ENCODE peak calls at places on chromosome 16, in six cellular contexts. H is body of pancreas, K is BJ, V is neural crest cell, W is astrocyte, Q is heart left ventricle. U is an unnamed sample.

GRCh38 chr16:54286067-54286329 is 589 bp downstream of the IRX3 start:
- DNase-seq in W (no peak), K (no peak), Q (no peak), V (no peak), H (peak), U (no peak)

GRCh38 chr16:50267651-50268050 is 1.3 kb downstream of the ADCY7 start:
- DNase-seq in H (no peak), Q (peak), V (no peak), K (no peak), W (no peak), U (no peak)

GRCh38 chr16:30844671-30845449 is 49.0 kb downstream of the BCL7C start:
- DNase-seq in V (peak), H (peak), W (peak), K (peak), Q (peak), U (peak)

GRCh38 chr16:78589331-78589730 is 489.9 kb downstream of the WWOX start:
- DNase-seq in Q (no peak), V (no peak), H (no peak), K (no peak), W (no peak), U (no peak)

GRCh38 chr16:1817276-1817589 is 9.4 kb downstream of the HAGH start:
- DNase-seq in K (no peak), V (no peak), W (no peak), H (no peak), Q (no peak), U (no peak)

GRCh38 chr16:57061084-57061905 is 31.1 kb upstream of the CPNE2 start:
- DNase-seq in W (peak), H (peak), K (peak), Q (peak), V (no peak), U (peak)

GRCh38 chr16:89482824-89483220 is 7.5 kb downstream of the ANKRD11 start:
- DNase-seq in H (no peak), Q (no peak), K (no peak), W (no peak), V (no peak), U (no peak)

GRCh38 chr16:88854306-88855111 is 2.2 kb downstream of the GALNS start:
- DNase-seq in V (no peak), W (no peak), Q (no peak), H (no peak), K (no peak), U (no peak)

GRCh38 chr16:14427371-14427948 is 202.6 kb downstream of the PARN start:
- DNase-seq in W (peak), H (no peak), V (no peak), K (no peak), Q (no peak), U (no peak)

GRCh38 chr16:55323637-55324490 is at the start of gene IRX6:
- DNase-seq in K (no peak), Q (peak), H (peak), V (peak), W (no peak), U (no peak)

GRCh38 chr16:48353565-48354163 is 31.5 kb downstream of the SIAH1 start:
- DNase-seq in V (peak), Q (no peak), H (peak), K (no peak), W (peak), U (peak)

GRCh38 chr16:86874141-86874540 is 295.8 kb downstream of the FOXL1 start:
- DNase-seq in H (no peak), W (no peak), V (peak), K (no peak), Q (no peak), U (no peak)

GRCh38 chr16:48126801-48127644 is 28.8 kb downstream of the ABCC12 start:
- DNase-seq in K (peak), W (peak), H (peak), Q (no peak), V (no peak), U (peak)

GRCh38 chr16:25827709-25828108 is 135.9 kb downstream of the HS3ST4 start:
- DNase-seq in V (no peak), K (no peak), W (no peak), H (no peak), Q (no peak), U (no peak)

GRCh38 chr16:68704232-68704867 is 32.7 kb upstream of the CDH1 start:
- DNase-seq in V (peak), W (peak), H (peak), K (no peak), Q (peak), U (peak)

GRCh38 chr16:2474877-2475412 is at the start of gene TBC1D24:
- DNase-seq in H (peak), K (no peak), Q (peak), V (peak), W (peak), U (peak)

GRCh38 chr16:51152691-51153261 is 1.7 kb upstream of the SALL1 start:
- DNase-seq in Q (no peak), H (no peak), W (peak), V (peak), K (no peak), U (no peak)

GRCh38 chr16:68367034-68367433 is 56.2 kb downstream of the PRMT7 start:
- DNase-seq in K (no peak), W (no peak), Q (no peak), V (peak), H (peak), U (no peak)

GRCh38 chr16:65002265-65002664 is 119.6 kb downstream of the CDH11 start:
- DNase-seq in W (peak), H (no peak), K (no peak), V (no peak), Q (no peak), U (no peak)

GRCh38 chr16:71883193-71883848 is 661 bp downstream of the ZNF821 start:
- DNase-seq in V (peak), Q (peak), H (peak), K (no peak), W (no peak), U (peak)

GRCh38 chr16:57304169-57305061 is 19.9 kb upstream of the PLLP start:
- DNase-seq in K (peak), H (peak), Q (peak), V (no peak), W (peak), U (peak)

GRCh38 chr16:89491974-89492687 is 1.8 kb upstream of the ANKRD11 start:
- DNase-seq in W (no peak), H (no peak), K (no peak), Q (no peak), V (no peak), U (no peak)

GRCh38 chr16:17147942-17148341 is 322.8 kb downstream of the XYLT1 start:
- DNase-seq in V (no peak), K (no peak), W (no peak), H (no peak), Q (no peak), U (no peak)
- TF ChIP-seq CTCF in V (no peak), K (no peak), W (no peak), H (no peak), Q (no peak), U (no peak)

GRCh38 chr16:80924372-80924978 is 82.2 kb downstream of the CMC2 start:
- DNase-seq in K (no peak), H (peak), V (peak), W (peak), Q (peak), U (peak)
- TF ChIP-seq CTCF in K (peak), H (peak), V (peak), W (peak), Q (peak), U (peak)

GRCh38 chr16:84120023-84120422 is 3.3 kb upstream of the MBTPS1 start:
- DNase-seq in H (no peak), V (no peak), Q (peak), W (no peak), K (no peak), U (no peak)

GRCh38 chr16:84117482-84117843 is 721 bp upstream of the MBTPS1 start:
- DNase-seq in K (no peak), V (no peak), H (peak), W (peak), Q (no peak), U (no peak)

GRCh38 chr16:84119368-84119767 is 2.6 kb upstream of the MBTPS1 start:
- DNase-seq in K (no peak), V (no peak), W (no peak), H (no peak), Q (peak), U (no peak)

GRCh38 chr16:84116720-84117481 is at the start of gene MBTPS1:
- DNase-seq in K (peak), W (peak), H (peak), Q (peak), V (peak), U (peak)

DNA sequence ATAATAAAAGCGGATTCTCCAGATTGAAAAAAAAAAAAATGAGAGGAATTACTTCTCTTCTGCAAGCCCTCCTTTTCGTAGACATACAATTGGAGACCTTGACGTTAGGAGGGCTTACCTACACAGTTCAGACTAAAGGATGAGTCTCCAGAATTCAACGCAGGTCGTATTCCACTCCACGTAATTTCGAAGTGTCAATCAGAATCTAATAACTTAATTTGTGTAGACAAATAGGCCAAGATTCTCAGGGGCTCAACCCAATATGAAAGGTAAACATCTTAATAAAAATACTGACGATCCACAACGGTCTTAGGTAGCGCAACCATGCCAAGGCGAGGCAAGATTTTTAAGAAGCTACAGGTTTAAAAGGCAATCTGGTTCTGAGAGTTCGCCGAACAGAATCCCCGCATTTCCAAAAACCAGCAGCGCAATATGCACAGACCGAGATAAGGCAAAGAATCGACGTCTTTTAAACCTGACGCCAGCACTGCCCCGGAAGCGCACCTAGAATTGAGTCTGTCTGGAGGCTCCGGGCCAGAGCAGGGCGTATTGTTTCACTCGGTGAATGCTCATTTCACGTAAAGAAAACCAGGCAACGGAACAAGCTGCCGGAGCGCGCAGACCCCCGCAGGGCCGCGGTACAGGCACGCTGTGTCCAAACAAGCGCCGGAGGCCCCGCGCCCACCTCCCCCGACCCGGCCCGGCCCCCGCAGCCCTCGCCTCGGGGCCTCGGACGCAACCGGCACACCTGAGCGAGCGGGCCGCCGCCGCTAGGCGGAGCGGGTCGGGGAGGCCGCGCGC is 623 bp downstream of the MBTPS1 start:
- DNase-seq in W (peak), Q (peak), H (peak), K (no peak), V (no peak), U (no peak)
- TF ChIP-seq CTCF in W (no peak), Q (peak), H (no peak), K (no peak), V (peak), U (no peak)

DNA sequence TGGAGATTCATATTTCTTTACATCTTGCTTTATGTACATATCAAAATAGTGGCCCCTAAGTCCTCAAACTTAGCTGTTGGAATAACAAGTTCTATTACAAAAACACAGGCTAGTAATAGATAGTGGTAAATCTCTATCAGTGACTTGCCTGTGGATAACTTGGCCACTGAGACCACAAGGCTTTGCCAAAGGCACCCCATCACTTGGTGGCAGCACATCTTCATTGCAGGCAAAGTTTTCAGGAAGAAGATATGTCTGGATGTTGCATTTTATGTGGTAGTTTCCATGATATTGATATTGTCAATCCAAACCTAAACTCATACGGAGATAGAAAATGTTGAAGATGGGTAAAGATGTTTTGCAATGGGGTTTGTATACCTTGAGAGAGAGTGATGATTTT is 58.5 kb downstream of the KNOP1 start:
- DNase-seq in Q (no peak), K (no peak), V (no peak), W (no peak), H (no peak), U (no peak)
- TF ChIP-seq CTCF in Q (peak), K (no peak), V (no peak), W (no peak), H (no peak), U (no peak)